ENCODE peak calls at places on chromosome 3, in seven cellular contexts. D is body of pancreas, H is stomach, V is Panc1, R is left lung, S is keratinocyte, X is SJSA1. F is an unnamed sample.

GRCh38 chr3:27971600-27971999 is 249.5 kb upstream of the EOMES start:
- DNase-seq in D (no peak), H (no peak), V (no peak), R (no peak), S (no peak), X (no peak), F (no peak)

GRCh38 chr3:48280883-48281282 is 40.0 kb downstream of the ZNF589 start:
- DNase-seq in D (no peak), H (no peak), V (no peak), R (no peak), S (no peak), X (no peak), F (no peak)

GRCh38 chr3:47394140-47394855 is 13.5 kb downstream of the PTPN23 start:
- DNase-seq in D (no peak), H (no peak), V (no peak), R (no peak), S (no peak), X (no peak), F (no peak)

GRCh38 chr3:64107154-64107553 is 83.9 kb upstream of the PSMD6 start:
- DNase-seq in D (no peak), H (no peak), V (no peak), R (no peak), S (no peak), X (no peak), F (no peak)

GRCh38 chr3:184505053-184505452 is 56.5 kb upstream of the EPHB3 start:
- DNase-seq in D (no peak), H (no peak), V (no peak), R (no peak), S (no peak), X (no peak), F (no peak)

GRCh38 chr3:136562031-136562430 is 190.1 kb downstream of the STAG1 start:
- DNase-seq in D (no peak), H (no peak), V (no peak), R (no peak), S (no peak), X (no peak), F (no peak)

GRCh38 chr3:195892355-195893120 is 15.8 kb downstream of the TNK2 start:
- DNase-seq in D (peak), H (no peak), V (no peak), R (peak), S (no peak), X (no peak), F (peak)

GRCh38 chr3:46076606-46077005 is 49.3 kb upstream of the XCR1 start:
- DNase-seq in D (no peak), H (no peak), V (no peak), R (no peak), S (no peak), X (no peak), F (no peak)

GRCh38 chr3:23760325-23760724 is 45.4 kb upstream of the UBE2E1 start:
- DNase-seq in D (no peak), H (no peak), V (no peak), R (no peak), S (no peak), X (no peak), F (no peak)

GRCh38 chr3:72448375-72448823 is 399.8 kb downstream of the SHQ1 start:
- DNase-seq in D (peak), H (no peak), V (no peak), R (no peak), S (no peak), X (no peak), F (no peak)

GRCh38 chr3:11288786-11289637 is 16.8 kb downstream of the ATG7 start:
- DNase-seq in D (no peak), H (no peak), V (peak), R (no peak), S (peak), X (peak), F (no peak)

GRCh38 chr3:57622362-57622761 is 25.2 kb upstream of the ARF4 start:
- DNase-seq in D (no peak), H (no peak), V (no peak), R (no peak), S (no peak), X (no peak), F (no peak)

GRCh38 chr3:172391592-172392302 is 56.5 kb downstream of the GHSR start:
- DNase-seq in D (no peak), H (no peak), V (no peak), R (no peak), S (no peak), X (peak), F (no peak)

GRCh38 chr3:134651347-134652041 is 672 bp upstream of the KY start:
- DNase-seq in D (no peak), H (peak), V (no peak), R (no peak), S (no peak), X (no peak), F (no peak)

GRCh38 chr3:71323558-71323957 is 260.0 kb downstream of the FOXP1 start:
- DNase-seq in D (no peak), H (no peak), V (no peak), R (no peak), S (no peak), X (no peak), F (no peak)

GRCh38 chr3:99562138-99562537 is 76.3 kb upstream of the COL8A1 start:
- DNase-seq in D (no peak), H (no peak), V (no peak), R (no peak), S (no peak), X (no peak), F (no peak)

GRCh38 chr3:122186372-122186771 is 2.9 kb downstream of the CASR start:
- DNase-seq in D (no peak), H (no peak), V (no peak), R (no peak), S (no peak), X (no peak), F (no peak)

GRCh38 chr3:145939431-145939830 is 221.6 kb downstream of the PLOD2 start:
- DNase-seq in D (no peak), H (peak), V (no peak), R (no peak), S (no peak), X (no peak), F (no peak)

GRCh38 chr3:172673210-172673679 is 37.6 kb downstream of the NCEH1 start:
- DNase-seq in D (peak), H (peak), V (peak), R (no peak), S (peak), X (peak), F (no peak)

GRCh38 chr3:28907616-28908015 is 373.3 kb upstream of the RBMS3 start:
- DNase-seq in D (no peak), H (no peak), V (no peak), R (no peak), S (no peak), X (no peak), F (no peak)

GRCh38 chr3:133058243-133058642 is 20.1 kb downstream of the TMEM108 start:
- DNase-seq in D (no peak), H (no peak), V (no peak), R (no peak), S (no peak), X (no peak), F (no peak)

GRCh38 chr3:182986021-182986420 is 5.7 kb upstream of the DCUN1D1 start:
- DNase-seq in D (no peak), H (no peak), V (no peak), R (no peak), S (no peak), X (no peak), F (no peak)

GRCh38 chr3:170220871-170221270 is 1.4 kb upstream of the PRKCI start:
- DNase-seq in D (no peak), H (no peak), V (no peak), R (no peak), S (no peak), X (no peak), F (no peak)

DNA sequence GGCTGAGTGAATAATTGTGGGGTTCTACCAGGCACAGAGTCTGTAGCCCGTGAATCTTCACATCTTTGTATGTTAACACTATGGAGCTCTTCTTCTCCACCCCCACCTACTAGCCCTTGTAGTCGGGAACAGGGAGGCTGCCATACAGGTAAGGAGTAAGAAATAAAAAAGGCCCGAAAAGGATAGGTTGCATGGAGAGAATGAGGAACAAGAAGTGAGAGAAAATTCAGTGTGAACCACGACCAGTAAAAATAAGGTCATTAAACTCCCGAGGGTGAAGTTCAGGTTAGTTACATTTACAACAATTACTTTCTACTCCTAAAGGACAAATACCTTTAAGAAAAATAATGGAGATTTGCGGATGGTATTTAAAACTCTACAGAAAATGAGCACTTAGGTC is 53.3 kb downstream of the OSBPL10 start:
- DNase-seq in D (no peak), H (no peak), V (no peak), R (no peak), S (no peak), X (no peak), F (no peak)
- H3K27ac ChIP-seq in D (no peak), H (no peak), V (peak), R (no peak), S (no peak), X (no peak), F (no peak)

DNA sequence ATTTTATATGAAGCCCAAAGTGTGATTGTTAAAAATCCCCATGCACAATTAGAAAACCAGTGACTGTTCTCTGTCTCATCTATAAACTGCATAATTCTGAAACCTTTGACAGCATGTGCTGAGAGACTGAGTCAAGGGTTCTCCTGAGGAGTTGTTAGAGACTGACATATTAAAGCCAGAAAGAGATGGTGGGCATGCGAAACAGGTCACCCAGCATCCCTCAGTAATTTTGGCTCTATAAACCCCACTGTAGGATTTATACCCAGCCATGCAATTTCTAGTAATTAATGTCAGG is 3.6 kb downstream of the VGLL3 start:
- DNase-seq in D (no peak), H (no peak), V (no peak), R (no peak), S (no peak), X (no peak), F (no peak)
- H3K27ac ChIP-seq in D (no peak), H (no peak), V (no peak), R (peak), S (no peak), X (peak), F (no peak)

DNA sequence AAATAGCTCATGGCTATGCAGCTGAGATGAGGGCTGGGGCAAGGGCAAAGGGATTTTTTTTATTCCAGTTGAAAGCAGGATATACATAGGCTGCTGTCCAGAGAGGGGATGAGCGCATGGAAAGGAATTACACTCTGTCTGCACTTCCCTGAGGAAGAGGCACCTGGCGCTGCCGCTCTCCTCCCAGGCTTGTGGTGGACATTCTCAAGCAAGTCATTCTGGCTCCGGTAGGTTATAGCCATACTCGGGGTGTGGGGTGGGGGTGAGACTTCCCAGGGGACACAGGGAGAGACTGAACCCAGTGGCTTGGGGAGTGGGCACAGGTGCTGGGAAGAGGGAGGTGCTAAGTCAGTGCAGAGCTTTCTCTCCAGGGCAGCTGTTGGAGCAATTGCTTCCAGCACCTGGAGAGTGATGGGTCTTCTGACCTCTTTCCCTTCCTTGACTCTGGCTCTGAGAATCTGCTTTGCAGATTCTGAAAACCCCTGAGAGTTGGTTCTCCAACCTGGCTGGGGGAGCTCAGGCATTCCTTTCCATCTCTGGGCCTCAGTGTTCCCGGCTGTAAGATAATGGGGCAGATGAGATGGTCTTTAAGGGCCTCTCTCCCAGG is 24.3 kb downstream of the CYP8B1 start:
- DNase-seq in D (no peak), H (no peak), V (no peak), R (no peak), S (no peak), X (no peak), F (no peak)
- H3K27ac ChIP-seq in D (no peak), H (no peak), V (no peak), R (no peak), S (no peak), X (no peak), F (no peak)

GRCh38 chr3:197858133-197858532 is 67.1 kb downstream of the LRCH3 start:
- DNase-seq in D (no peak), H (no peak), V (no peak), R (no peak), S (no peak), X (no peak), F (no peak)

GRCh38 chr3:197856199-197856816 is 65.3 kb downstream of the LRCH3 start:
- DNase-seq in D (no peak), H (no peak), V (no peak), R (no peak), S (no peak), X (no peak), F (no peak)

GRCh38 chr3:197858598-197858997 is 67.5 kb downstream of the LRCH3 start:
- DNase-seq in D (no peak), H (no peak), V (no peak), R (no peak), S (no peak), X (no peak), F (no peak)

DNA sequence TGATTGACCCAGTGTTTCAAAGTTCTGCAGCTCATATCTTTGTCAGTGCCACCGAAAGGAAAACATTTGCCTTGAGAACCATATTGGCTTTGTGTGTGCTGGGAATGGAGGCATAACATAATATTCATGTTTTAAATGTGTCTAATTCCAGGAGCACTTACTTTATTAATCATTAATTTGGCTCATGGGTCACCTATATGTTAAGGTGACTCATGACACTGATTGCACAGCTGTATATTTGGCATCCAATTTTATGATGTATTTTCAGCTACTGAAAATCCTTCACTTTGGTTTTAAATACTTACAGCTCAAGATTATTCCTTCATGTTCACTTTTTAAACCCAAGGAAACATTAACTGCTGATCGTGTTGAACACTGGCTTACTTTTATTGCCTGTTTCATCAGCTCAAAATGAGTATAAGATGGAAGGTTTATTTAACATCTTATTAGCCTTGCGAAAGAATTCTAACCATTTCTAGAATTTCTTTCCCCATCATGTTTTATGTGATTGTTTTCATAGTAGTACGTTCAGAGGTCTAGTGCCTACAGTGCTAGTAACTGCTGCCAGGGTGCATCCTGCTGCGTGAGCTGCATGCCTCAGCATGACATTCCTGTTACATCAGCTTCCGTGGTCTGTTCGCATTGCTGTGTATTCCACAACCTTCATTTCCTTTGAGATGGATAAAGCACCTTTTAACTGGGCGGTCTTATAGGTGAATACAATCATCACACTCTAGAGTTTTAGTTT is 63.7 kb downstream of the LRCH3 start:
- DNase-seq in D (no peak), H (no peak), V (peak), R (no peak), S (peak), X (peak), F (no peak)
- H3K27ac ChIP-seq in D (no peak), H (no peak), V (peak), R (no peak), S (peak), X (peak), F (no peak)

GRCh38 chr3:150889105-150889504 is 16.1 kb downstream of the MINDY4B start:
- DNase-seq in D (no peak), H (no peak), V (no peak), R (no peak), S (no peak), X (no peak), F (no peak)

GRCh38 chr3:150887031-150887430 is 18.2 kb downstream of the MINDY4B start:
- DNase-seq in D (no peak), H (no peak), V (no peak), R (no peak), S (no peak), X (no peak), F (no peak)

GRCh38 chr3:150890320-150890719 is 14.9 kb downstream of the MINDY4B start:
- DNase-seq in D (no peak), H (no peak), V (no peak), R (no peak), S (no peak), X (no peak), F (no peak)

GRCh38 chr3:150885535-150885934 is 19.7 kb downstream of the MINDY4B start:
- DNase-seq in D (no peak), H (no peak), V (no peak), R (no peak), S (no peak), X (no peak), F (no peak)

GRCh38 chr3:150890831-150891230 is 14.4 kb downstream of the MINDY4B start:
- DNase-seq in D (no peak), H (no peak), V (no peak), R (no peak), S (no peak), X (no peak), F (no peak)
- H3K27ac ChIP-seq in D (no peak), H (no peak), V (no peak), R (no peak), S (no peak), X (no peak), F (no peak)

GRCh38 chr3:13112521-13113345 is 39.5 kb upstream of the IQSEC1 start:
- DNase-seq in D (no peak), H (no peak), V (no peak), R (peak), S (no peak), X (no peak), F (no peak)

GRCh38 chr3:13111874-13112520 is 38.8 kb upstream of the IQSEC1 start:
- DNase-seq in D (peak), H (peak), V (no peak), R (peak), S (no peak), X (no peak), F (no peak)

GRCh38 chr3:13109516-13109915 is 36.3 kb upstream of the IQSEC1 start:
- DNase-seq in D (no peak), H (no peak), V (no peak), R (no peak), S (no peak), X (no peak), F (no peak)

GRCh38 chr3:13110678-13111116 is 37.5 kb upstream of the IQSEC1 start:
- DNase-seq in D (no peak), H (no peak), V (no peak), R (peak), S (peak), X (no peak), F (no peak)

DNA sequence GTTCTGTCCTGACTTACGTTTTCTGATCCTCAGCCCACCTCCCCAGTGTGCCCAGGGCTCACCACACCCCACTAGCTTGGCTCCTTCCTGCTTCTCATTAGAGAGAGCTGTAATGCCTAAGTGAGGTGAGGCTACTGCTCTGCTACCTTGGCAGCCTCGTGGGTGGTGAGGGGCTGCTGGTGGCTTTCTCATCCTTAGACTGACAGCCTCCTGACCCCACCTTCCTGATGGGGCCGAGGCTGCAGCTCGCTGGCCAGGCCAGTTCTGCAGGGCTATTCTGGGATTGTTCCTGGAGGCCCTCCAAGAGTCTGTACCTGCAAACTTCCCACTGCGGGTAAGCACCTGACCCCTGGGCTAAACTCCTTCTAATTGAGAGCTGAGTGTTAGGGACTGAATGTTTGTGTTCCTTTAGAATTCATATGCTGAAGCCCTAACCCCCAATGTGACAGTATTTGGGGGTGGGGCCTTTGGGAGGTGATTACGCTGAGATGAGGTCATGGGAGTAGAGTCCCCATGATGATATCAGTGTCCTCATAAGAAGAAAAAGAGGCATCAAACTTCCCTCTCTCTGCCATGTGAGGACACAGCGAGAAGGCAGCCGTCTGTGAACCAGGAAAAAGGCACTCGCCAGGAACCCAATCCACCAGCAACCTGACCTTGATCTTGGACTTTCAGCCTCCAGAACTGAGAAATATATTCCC is 38.1 kb upstream of the IQSEC1 start:
- DNase-seq in D (peak), H (peak), V (no peak), R (peak), S (no peak), X (no peak), F (no peak)
- H3K27ac ChIP-seq in D (peak), H (peak), V (peak), R (no peak), S (no peak), X (no peak), F (no peak)

GRCh38 chr3:66432041-66432766 is 68.6 kb downstream of the LRIG1 start:
- DNase-seq in D (no peak), H (no peak), V (no peak), R (no peak), S (no peak), X (no peak), F (no peak)

GRCh38 chr3:66431494-66431893 is 69.3 kb downstream of the LRIG1 start:
- DNase-seq in D (no peak), H (no peak), V (no peak), R (no peak), S (no peak), X (no peak), F (no peak)

GRCh38 chr3:66432767-66433521 is 67.9 kb downstream of the LRIG1 start:
- DNase-seq in D (no peak), H (no peak), V (no peak), R (no peak), S (no peak), X (no peak), F (no peak)

GRCh38 chr3:66428733-66429132 is 72.1 kb downstream of the LRIG1 start:
- DNase-seq in D (peak), H (peak), V (peak), R (no peak), S (peak), X (peak), F (no peak)

DNA sequence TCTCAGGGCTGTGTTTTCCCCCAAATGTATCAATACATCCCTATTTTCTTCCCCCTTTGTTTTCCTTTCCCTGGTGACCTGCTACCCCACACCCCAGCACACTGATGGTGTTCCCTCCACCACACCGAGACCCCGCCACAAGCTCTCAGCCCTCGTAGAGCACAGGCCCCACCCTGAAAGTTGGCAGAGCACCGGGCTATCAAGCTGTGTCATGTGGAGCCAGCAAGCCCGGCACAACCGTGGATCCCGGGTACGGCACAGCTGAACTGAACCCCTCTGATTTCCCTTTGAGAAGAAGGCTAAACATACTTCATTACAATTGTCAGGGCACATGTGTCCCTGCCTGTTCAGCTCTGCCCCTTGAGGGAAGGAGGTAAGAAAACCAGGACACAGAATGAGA is 69.9 kb downstream of the LRIG1 start:
- DNase-seq in D (no peak), H (no peak), V (no peak), R (no peak), S (no peak), X (no peak), F (no peak)
- H3K27ac ChIP-seq in D (peak), H (peak), V (no peak), R (no peak), S (no peak), X (no peak), F (peak)